ENCODE peak calls at places on chromosomes 12 and 14, in eight cellular contexts. F is T-helper 1 cell, Y is GM10248, B is iPS-NIHi11, D is choroid plexus epithelial cell, M is neural progenitor cell, A is GM18507, R is cardiac muscle cell. H is an unnamed sample.

GRCh38 chr12:15192721-15193120 is 28.5 kb downstream of the RERG start:
- DNase-seq in F (no peak), Y (no peak), B (no peak), D (peak), M (no peak), A (no peak), R (no peak), H (no peak)

GRCh38 chr12:110344657-110345056 is 58.9 kb downstream of the ANAPC7 start:
- DNase-seq in F (no peak), Y (no peak), B (no peak), D (no peak), M (no peak), A (no peak), R (no peak), H (no peak)

GRCh38 chr14:81771876-81772275 is 238.2 kb upstream of the SEL1L start:
- DNase-seq in F (no peak), Y (no peak), B (no peak), D (no peak), M (no peak), A (no peak), R (no peak), H (no peak)

GRCh38 chr12:116019415-116019814 is 258.1 kb downstream of the MED13L start:
- DNase-seq in F (no peak), Y (no peak), B (no peak), D (no peak), M (no peak), A (no peak), R (no peak), H (no peak)

GRCh38 chr14:96616168-96616681 is 114.0 kb downstream of the PAPOLA start:
- DNase-seq in F (no peak), Y (no peak), B (peak), D (no peak), M (peak), A (no peak), R (no peak), H (no peak)

GRCh38 chr14:91113829-91114078 is at the start of gene DGLUCY:
- DNase-seq in F (no peak), Y (peak), B (peak), D (no peak), M (no peak), A (peak), R (peak), H (no peak)

GRCh38 chr12:20646239-20646827 is 48.8 kb upstream of the SLCO1C1 start:
- DNase-seq in F (no peak), Y (peak), B (peak), D (peak), M (peak), A (no peak), R (peak), H (no peak)

GRCh38 chr14:44854114-44854513 is 107.6 kb downstream of the KLHL28 start:
- DNase-seq in F (no peak), Y (no peak), B (no peak), D (no peak), M (no peak), A (no peak), R (no peak), H (no peak)

GRCh38 chr12:38138225-38139221 is 178.1 kb upstream of the ALG10B start:
- DNase-seq in F (peak), Y (peak), B (peak), D (peak), M (peak), A (peak), R (peak), H (peak)

GRCh38 chr12:46779879-46780278 is 45.9 kb downstream of the SLC38A4 start:
- DNase-seq in F (no peak), Y (no peak), B (no peak), D (no peak), M (no peak), A (no peak), R (no peak), H (no peak)

GRCh38 chr12:107302649-107303386 is 209.5 kb upstream of the CRY1 start:
- DNase-seq in F (no peak), Y (no peak), B (no peak), D (peak), M (no peak), A (no peak), R (no peak), H (no peak)

GRCh38 chr12:51814311-51815088 is 34.0 kb downstream of the FIGNL2 start:
- DNase-seq in F (peak), Y (peak), B (peak), D (peak), M (peak), A (no peak), R (peak), H (peak)

GRCh38 chr12:78887008-78887407 is 22.4 kb downstream of the SYT1 start:
- DNase-seq in F (no peak), Y (no peak), B (no peak), D (peak), M (no peak), A (no peak), R (peak), H (no peak)

GRCh38 chr14:29236848-29237247 is 470.3 kb downstream of the FOXG1 start:
- DNase-seq in F (no peak), Y (no peak), B (no peak), D (peak), M (no peak), A (no peak), R (peak), H (no peak)

GRCh38 chr12:15151141-15152091 is 69.8 kb downstream of the RERG start:
- DNase-seq in F (no peak), Y (no peak), B (no peak), D (peak), M (peak), A (no peak), R (peak), H (no peak)

GRCh38 chr14:99451234-99451633 is 29.4 kb downstream of the SETD3 start:
- DNase-seq in F (no peak), Y (no peak), B (no peak), D (no peak), M (no peak), A (no peak), R (no peak), H (no peak)

GRCh38 chr12:115468087-115468510 is 784.1 kb upstream of the TBX3 start:
- DNase-seq in F (no peak), Y (no peak), B (peak), D (peak), M (no peak), A (no peak), R (peak), H (no peak)

GRCh38 chr14:91008759-91009409 is 51.6 kb downstream of the RPS6KA5 start:
- DNase-seq in F (no peak), Y (no peak), B (no peak), D (no peak), M (peak), A (no peak), R (no peak), H (no peak)

GRCh38 chr12:70618371-70618770 is 18.9 kb downstream of the PTPRB start:
- DNase-seq in F (no peak), Y (no peak), B (no peak), D (no peak), M (no peak), A (no peak), R (no peak), H (no peak)

GRCh38 chr12:121990692-121991603 is 30.7 kb upstream of the BCL7A start:
- DNase-seq in F (no peak), Y (peak), B (no peak), D (no peak), M (no peak), A (peak), R (no peak), H (no peak)

GRCh38 chr14:93543766-93544165 is 113.0 kb downstream of the UNC79 start:
- DNase-seq in F (no peak), Y (no peak), B (peak), D (peak), M (peak), A (no peak), R (peak), H (no peak)

GRCh38 chr14:96754845-96755184 is 42.4 kb upstream of the VRK1 start:
- DNase-seq in F (no peak), Y (no peak), B (peak), D (no peak), M (peak), A (no peak), R (no peak), H (no peak)

GRCh38 chr12:68557011-68557715 is 53.5 kb upstream of the RAP1B start:
- DNase-seq in F (no peak), Y (no peak), B (no peak), D (peak), M (peak), A (no peak), R (peak), H (no peak)

GRCh38 chr12:20432290-20432689 is 64.0 kb downstream of the PDE3A start:
- DNase-seq in F (no peak), Y (no peak), B (no peak), D (no peak), M (no peak), A (no peak), R (no peak), H (no peak)

H was measured in activated T-helper 9 cell treated with anti-CD3 and anti-CD28 coated beads, Interleukin-2, amount 50 U/mL, for 16 hours.